ENCODE peak calls at places on chromosomes 13 and 19, in six cellular contexts. One of them, this sample, is unnamed.

GRCh38 chr13:46796129-46796514 is 839 bp downstream of the ESD start:
- DNase-seq in stimulated activated CD4-positive, alpha-beta T cell treated with anti-CD3 and anti-CD28 coated beads, Interleukin-15, amount 100 ng/mL, for 1 hour: no peak
- DNase-seq in A549: no peak
- DNase-seq in CD8-positive, alpha-beta T cell: no peak
- DNase-seq in LHCN-M2: no peak
- DNase-seq in endothelial cell: no peak
- DNase-seq in this sample: no peak

GRCh38 chr13:52800856-52801255 is 47.6 kb downstream of the PCDH8 start:
- DNase-seq in CD8-positive, alpha-beta T cell: no peak
- DNase-seq in LHCN-M2: no peak
- DNase-seq in endothelial cell: no peak
- DNase-seq in stimulated activated CD4-positive, alpha-beta T cell treated with anti-CD3 and anti-CD28 coated beads, Interleukin-15, amount 100 ng/mL, for 1 hour: no peak
- DNase-seq in A549: no peak
- DNase-seq in this sample: no peak

GRCh38 chr13:114111577-114111976 is 20.8 kb downstream of the RASA3 start:
- DNase-seq in endothelial cell: no peak
- DNase-seq in stimulated activated CD4-positive, alpha-beta T cell treated with anti-CD3 and anti-CD28 coated beads, Interleukin-15, amount 100 ng/mL, for 1 hour: no peak
- DNase-seq in CD8-positive, alpha-beta T cell: no peak
- DNase-seq in LHCN-M2: no peak
- DNase-seq in A549: no peak
- DNase-seq in this sample: no peak

GRCh38 chr19:15564534-15565168 is 50.4 kb upstream of the CYP4F8 start:
- DNase-seq in LHCN-M2: no peak
- DNase-seq in A549: no peak
- DNase-seq in endothelial cell: no peak
- DNase-seq in CD8-positive, alpha-beta T cell: no peak
- DNase-seq in stimulated activated CD4-positive, alpha-beta T cell treated with anti-CD3 and anti-CD28 coated beads, Interleukin-15, amount 100 ng/mL, for 1 hour: no peak
- DNase-seq in this sample: no peak

GRCh38 chr13:21413013-21413412 is 46.1 kb downstream of the ZDHHC20 start:
- DNase-seq in LHCN-M2: peak; percentile 16
- DNase-seq in endothelial cell: no peak
- DNase-seq in A549: no peak
- DNase-seq in stimulated activated CD4-positive, alpha-beta T cell treated with anti-CD3 and anti-CD28 coated beads, Interleukin-15, amount 100 ng/mL, for 1 hour: no peak
- DNase-seq in CD8-positive, alpha-beta T cell: no peak
- DNase-seq in this sample: no peak

GRCh38 chr19:52214241-52214640 is 24.4 kb downstream of the PPP2R1A start:
- DNase-seq in stimulated activated CD4-positive, alpha-beta T cell treated with anti-CD3 and anti-CD28 coated beads, Interleukin-15, amount 100 ng/mL, for 1 hour: no peak
- DNase-seq in endothelial cell: no peak
- DNase-seq in LHCN-M2: no peak
- DNase-seq in CD8-positive, alpha-beta T cell: no peak
- DNase-seq in A549: no peak
- DNase-seq in this sample: no peak

GRCh38 chr19:42295831-42296525 is 6.0 kb upstream of the PRR19 start:
- DNase-seq in LHCN-M2: peak; percentile 44
- DNase-seq in endothelial cell: peak; percentile 93
- DNase-seq in CD8-positive, alpha-beta T cell: peak; percentile 94
- DNase-seq in stimulated activated CD4-positive, alpha-beta T cell treated with anti-CD3 and anti-CD28 coated beads, Interleukin-15, amount 100 ng/mL, for 1 hour: peak; percentile 89
- DNase-seq in A549: peak; percentile 86
- DNase-seq in this sample: no peak

GRCh38 chr13:60351326-60351725 is 45.7 kb upstream of the TDRD3 start:
- DNase-seq in endothelial cell: no peak
- DNase-seq in A549: no peak
- DNase-seq in CD8-positive, alpha-beta T cell: no peak
- DNase-seq in LHCN-M2: peak; percentile 78
- DNase-seq in stimulated activated CD4-positive, alpha-beta T cell treated with anti-CD3 and anti-CD28 coated beads, Interleukin-15, amount 100 ng/mL, for 1 hour: no peak
- DNase-seq in this sample: no peak

GRCh38 chr13:29503041-29503837 is 92.2 kb downstream of the SLC7A1 start:
- DNase-seq in LHCN-M2: peak; percentile 65
- DNase-seq in stimulated activated CD4-positive, alpha-beta T cell treated with anti-CD3 and anti-CD28 coated beads, Interleukin-15, amount 100 ng/mL, for 1 hour: no peak
- DNase-seq in A549: no peak
- DNase-seq in CD8-positive, alpha-beta T cell: no peak
- DNase-seq in endothelial cell: peak; percentile 56
- DNase-seq in this sample: no peak

This sample was measured in LNCaP clone FGC.